ENCODE peak calls at places on chromosomes 2 and 18, in eight cellular contexts. J is Caki2; B is NCI-H1092 treated with DMSO at 0.1 percent for 48 hours; T is lower leg skin; A is GM13976; G is head of caudate nucleus; Y is GM19239; O is stimulated activated effector memory CD8-positive, alpha-beta T cell treated with anti-CD3 and anti-CD28 coated beads, Interleukin-12 subunit alpha, Interleukin-12 subunit beta, amount 100 ng/mL, for 72 hours. V is an unnamed sample.

GRCh38 chr2:158975271-158975921 is 7.0 kb downstream of the TANC1 start:
- DNase-seq in B (no peak), A (no peak), O (no peak), J (no peak), T (no peak), Y (no peak), G (no peak), V (no peak)

GRCh38 chr2:108594982-108595464 is 60.8 kb downstream of the LIMS1 start:
- DNase-seq in A (no peak), O (no peak), T (peak; percentile 14), B (no peak), G (no peak), Y (no peak), J (peak; percentile 98), V (no peak)

GRCh38 chr2:88123975-88124917 is 3.6 kb downstream of the FABP1 start:
- DNase-seq in Y (no peak), O (no peak), A (no peak), T (no peak), G (no peak), J (no peak), B (no peak), V (no peak)

GRCh38 chr2:182952741-182953450 is 85.4 kb downstream of the NCKAP1 start:
- DNase-seq in T (no peak), B (no peak), O (no peak), J (no peak), Y (no peak), G (no peak), A (no peak), V (no peak)

GRCh38 chr2:121902171-121902591 is 146.7 kb downstream of the TSN start:
- DNase-seq in J (no peak), B (no peak), G (peak; percentile 15), A (peak; percentile 59), T (no peak), O (no peak), Y (no peak), V (peak; percentile 50)

GRCh38 chr2:239753537-239753936 is 271.6 kb downstream of the NDUFA10 start:
- DNase-seq in G (no peak), A (no peak), B (no peak), J (no peak), O (no peak), Y (no peak), T (no peak), V (no peak)

GRCh38 chr2:96353606-96354095 is 18.1 kb downstream of the NCAPH start:
- DNase-seq in T (no peak), O (no peak), G (no peak), J (no peak), A (no peak), Y (no peak), B (no peak), V (no peak)

GRCh38 chr2:223760838-223761502 is 76.4 kb downstream of the AP1S3 start:
- DNase-seq in J (peak; percentile 86), A (no peak), Y (peak; percentile 23), T (peak; percentile 48), O (peak; percentile 49), G (no peak), B (no peak), V (peak; percentile 22)

GRCh38 chr2:55862673-55863390 is 60.8 kb downstream of the EFEMP1 start:
- DNase-seq in A (no peak), Y (no peak), O (no peak), J (peak; percentile 84), B (no peak), G (no peak), T (peak; percentile 51), V (no peak)

GRCh38 chr2:54613794-54614257 is 109.6 kb upstream of the EML6 start:
- DNase-seq in J (peak; percentile 96), T (no peak), Y (no peak), G (no peak), O (no peak), A (no peak), B (no peak), V (no peak)

GRCh38 chr2:151506170-151506569 is 96.5 kb downstream of the RIF1 start:
- DNase-seq in B (no peak), O (no peak), J (no peak), A (no peak), G (no peak), Y (no peak), T (no peak), V (no peak)

GRCh38 chr2:219559156-219559915 is 12.0 kb downstream of the OBSL1 start:
- DNase-seq in T (no peak), J (no peak), Y (no peak), G (no peak), B (no peak), O (no peak), A (no peak), V (no peak)

GRCh38 chr18:6009751-6010150 is 114.4 kb upstream of the TMEM200C start:
- DNase-seq in Y (no peak), O (no peak), T (no peak), A (no peak), J (no peak), B (no peak), G (no peak), V (no peak)

GRCh38 chr2:35293261-35293660 is 1062.3 kb upstream of the CRIM1 start:
- DNase-seq in B (no peak), O (no peak), Y (no peak), J (peak; percentile 10), T (no peak), G (no peak), A (no peak), V (no peak)

GRCh38 chr2:113251118-113251517 is 27.6 kb downstream of the PAX8 start:
- DNase-seq in A (no peak), Y (no peak), O (peak; percentile 15), J (no peak), B (no peak), G (no peak), T (no peak), V (peak; percentile 34)

GRCh38 chr2:23412556-23413155 is 27.7 kb downstream of the KLHL29 start:
- DNase-seq in J (no peak), G (no peak), O (no peak), Y (no peak), A (no peak), T (no peak), B (no peak), V (no peak)

GRCh38 chr2:219997341-219997851 is 370.0 kb downstream of the SLC4A3 start:
- DNase-seq in A (no peak), Y (no peak), J (peak; percentile 91), B (no peak), G (peak; percentile 80), T (peak; percentile 21), O (no peak), V (no peak)

GRCh38 chr2:9690252-9690651 is 59.5 kb upstream of the YWHAQ start:
- DNase-seq in T (no peak), O (no peak), J (no peak), B (no peak), Y (no peak), A (no peak), G (no peak), V (no peak)

GRCh38 chr18:12867724-12868123 is 16.3 kb downstream of the PTPN2 start:
- DNase-seq in O (no peak), T (no peak), J (no peak), G (no peak), B (no peak), A (no peak), Y (no peak), V (no peak)

GRCh38 chr2:42133771-42134195 is 35.4 kb upstream of the EML4 start:
- DNase-seq in Y (no peak), J (no peak), T (no peak), O (no peak), A (no peak), B (no peak), G (no peak), V (no peak)

GRCh38 chr2:1728821-1729220 is 15.5 kb downstream of the PXDN start:
- DNase-seq in T (no peak), B (peak; percentile 72), Y (no peak), J (no peak), G (no peak), O (no peak), A (no peak), V (no peak)

GRCh38 chr2:3492951-3493609 is 26.3 kb downstream of the ADI1 start:
- DNase-seq in T (no peak), O (no peak), G (no peak), B (no peak), A (peak; percentile 11), J (no peak), Y (no peak), V (peak; percentile 9)

GRCh38 chr18:32549248-32549842 is 78.7 kb upstream of the GAREM1 start:
- DNase-seq in T (no peak), A (peak; percentile 54), B (peak; percentile 92), J (no peak), Y (peak; percentile 6), G (peak; percentile 46), O (no peak), V (peak; percentile 41)

GRCh38 chr2:239233576-239233975 is 167.2 kb downstream of the HDAC4 start:
- DNase-seq in T (no peak), O (no peak), B (no peak), G (no peak), J (no peak), Y (no peak), A (no peak), V (no peak)

GRCh38 chr2:21161122-21161521 is 37.4 kb downstream of the TDRD15 start:
- DNase-seq in T (no peak), O (no peak), A (no peak), J (no peak), Y (no peak), B (no peak), G (no peak), V (no peak)

GRCh38 chr2:174442546-174443510 is 44.0 kb downstream of the GPR155 start:
- DNase-seq in T (no peak), O (no peak), B (no peak), Y (no peak), J (peak; percentile 70), A (no peak), G (no peak), V (no peak)

GRCh38 chr2:191625016-191625415 is 52.9 kb upstream of the NABP1 start:
- DNase-seq in T (no peak), J (no peak), B (no peak), O (no peak), A (no peak), G (no peak), Y (no peak), V (no peak)

GRCh38 chr2:133484106-133484505 is 84.2 kb downstream of the NCKAP5 start:
- DNase-seq in T (no peak), Y (no peak), G (no peak), O (no peak), J (no peak), A (no peak), B (no peak), V (no peak)

V was measured in GM10248.